ENCODE peak calls at places on chromosome 11, in five cellular contexts. G, F, S, I and J are unnamed samples.

GRCh38 chr11:61797263-61797944 is 4.7 kb downstream of the FEN1 start:
- DNase-seq in G (peak), F (peak), S (peak), I (peak), J (peak)

GRCh38 chr11:67282155-67282875 is 6.8 kb upstream of the ANKRD13D start:
- DNase-seq in G (peak), F (no peak), S (no peak), I (peak), J (peak)

GRCh38 chr11:65894034-65894591 is 3.6 kb downstream of the CCDC85B start:
- DNase-seq in G (peak), F (no peak), S (no peak), I (peak), J (no peak)

GRCh38 chr11:32088117-32088941 is 2.5 kb upstream of the RCN1 start:
- DNase-seq in G (peak), F (no peak), S (peak), I (peak), J (no peak)

GRCh38 chr11:14789879-14790484 is 102.0 kb downstream of the CYP2R1 start:
- DNase-seq in G (no peak), F (no peak), S (no peak), I (no peak), J (no peak)

GRCh38 chr11:107957109-107957588 is 28.9 kb downstream of the RAB39A start:
- DNase-seq in G (no peak), F (no peak), S (no peak), I (no peak), J (no peak)

GRCh38 chr11:5691963-5692358 is 2.4 kb downstream of the TRIM22 start:
- DNase-seq in G (no peak), F (no peak), S (no peak), I (no peak), J (no peak)

GRCh38 chr11:87007938-87008337 is 29.8 kb upstream of the TMEM135 start:
- DNase-seq in G (no peak), F (no peak), S (no peak), I (no peak), J (no peak)

GRCh38 chr11:46389450-46390330 is 1.9 kb downstream of the CHRM4 start:
- DNase-seq in G (peak), F (peak), S (peak), I (peak), J (peak)

GRCh38 chr11:63986156-63986931 is at the start of gene OTUB1:
- DNase-seq in G (peak), F (peak), S (peak), I (peak), J (peak)

GRCh38 chr11:35487532-35488078 is 37.8 kb downstream of the PAMR1 start:
- DNase-seq in G (no peak), F (peak), S (peak), I (no peak), J (no peak)

GRCh38 chr11:119786431-119787073 is 57.6 kb upstream of the NECTIN1 start:
- DNase-seq in G (no peak), F (no peak), S (no peak), I (no peak), J (no peak)

GRCh38 chr11:1218256-1218787 is 4.5 kb upstream of the MUC5B start:
- DNase-seq in G (no peak), F (no peak), S (no peak), I (peak), J (peak)

GRCh38 chr11:89184021-89184420 is 6.3 kb downstream of the TYR start:
- DNase-seq in G (no peak), F (no peak), S (no peak), I (no peak), J (no peak)